ENCODE peak calls at places on chromosomes 12 and 14, in four cellular contexts. A, H, D and O are unnamed samples.

GRCh38 chr14:74618078-74618952 is 6.3 kb upstream of the LTBP2 start:
- DNase-seq in A (no peak), H (no peak), D (peak; percentile 90), O (no peak)

GRCh38 chr14:35825968-35826217 is 245 bp upstream of the BRMS1L start:
- DNase-seq in A (no peak), H (no peak), D (no peak), O (no peak)

GRCh38 chr12:98446716-98447115 is 68.7 kb upstream of the TMPO start:
- DNase-seq in A (no peak), H (no peak), D (no peak), O (no peak)

GRCh38 chr12:12194206-12194605 is 72.6 kb downstream of the LRP6 start:
- DNase-seq in A (no peak), H (no peak), D (peak; percentile 28), O (no peak)

GRCh38 chr14:104221636-104222375 is 83.4 kb downstream of the KIF26A start:
- DNase-seq in A (no peak), H (no peak), D (no peak), O (no peak)

GRCh38 chr12:4648099-4648498 is 752 bp downstream of the AKAP3 start:
- DNase-seq in A (no peak), H (no peak), D (no peak), O (no peak)

GRCh38 chr12:31362759-31363415 is 36.9 kb upstream of the SINHCAF start:
- DNase-seq in A (peak; percentile 46), H (no peak), D (peak; percentile 35), O (peak; percentile 79)

GRCh38 chr12:47408171-47408871 is 297.5 kb downstream of the RPAP3 start:
- DNase-seq in A (peak; percentile 40), H (no peak), D (peak; percentile 6), O (peak; percentile 18)

GRCh38 chr12:79818856-79819255 is 116.0 kb downstream of the PPP1R12A start:
- DNase-seq in A (no peak), H (no peak), D (no peak), O (no peak)

GRCh38 chr12:131619736-131620506 is 91.0 kb upstream of the SFSWAP start:
- DNase-seq in A (no peak), H (no peak), D (no peak), O (no peak)

GRCh38 chr12:82740129-82741000 is 53.7 kb downstream of the TMTC2 start:
- DNase-seq in A (no peak), H (no peak), D (no peak), O (peak; percentile 40)

GRCh38 chr14:103925316-103925715 is 2.9 kb upstream of the TDRD9 start:
- DNase-seq in A (no peak), H (no peak), D (no peak), O (no peak)

GRCh38 chr12:51334774-51335173 is 10.8 kb upstream of the BIN2 start:
- DNase-seq in A (no peak), H (no peak), D (no peak), O (no peak)

GRCh38 chr14:35826952-35827416 is 846 bp downstream of the BRMS1L start:
- DNase-seq in A (no peak), H (no peak), D (no peak), O (no peak)

GRCh38 chr12:27183342-27183741 is 60.7 kb upstream of the STK38L start:
- DNase-seq in A (no peak), H (no peak), D (no peak), O (no peak)

GRCh38 chr12:27866382-27867101 is 86.5 kb upstream of the MANSC4 start:
- DNase-seq in A (no peak), H (no peak), D (no peak), O (no peak)

GRCh38 chr12:92297932-92298681 is 152.5 kb upstream of the BTG1 start:
- DNase-seq in A (no peak), H (no peak), D (no peak), O (no peak)

GRCh38 chr14:55705651-55706340 is 125.8 kb downstream of the KTN1 start:
- DNase-seq in A (no peak), H (no peak), D (peak; percentile 6), O (no peak)

GRCh38 chr12:77102123-77102522 is 36.8 kb upstream of the E2F7 start:
- DNase-seq in A (no peak), H (no peak), D (no peak), O (no peak)

GRCh38 chr14:74879427-74880180 is 2.1 kb upstream of the DLST start:
- DNase-seq in A (no peak), H (no peak), D (peak; percentile 30), O (no peak)

GRCh38 chr12:80939231-80939950 is 1.7 kb upstream of the LIN7A start:
- DNase-seq in A (no peak), H (no peak), D (peak; percentile 21), O (no peak)

GRCh38 chr14:44446965-44447364 is 60.1 kb downstream of the FSCB start:
- DNase-seq in A (no peak), H (no peak), D (no peak), O (no peak)

GRCh38 chr12:87952850-87953249 is 76.4 kb downstream of the C12orf50 start:
- DNase-seq in A (no peak), H (no peak), D (no peak), O (no peak)

GRCh38 chr12:87952223-87952622 is 77.0 kb downstream of the C12orf50 start:
- DNase-seq in A (no peak), H (no peak), D (no peak), O (no peak)

GRCh38 chr12:87953257-87953860 is 75.8 kb downstream of the C12orf50 start:
- DNase-seq in A (no peak), H (no peak), D (peak; percentile 15), O (peak; percentile 30)
- TF ChIP-seq YY1 in A (no peak), H (no peak), D (no peak), O (no peak)

GRCh38 chr12:57452181-57452936 is 2.7 kb upstream of the INHBE start:
- DNase-seq in A (no peak), H (no peak), D (no peak), O (no peak)

GRCh38 chr12:57455374-57456144 is 452 bp downstream of the INHBE start:
- DNase-seq in A (no peak), H (no peak), D (no peak), O (no peak)

GRCh38 chr12:57454566-57455373 is at the start of gene INHBE:
- DNase-seq in A (no peak), H (peak; percentile 84), D (peak; percentile 92), O (no peak)

GRCh38 chr12:57452937-57453509 is 2.1 kb upstream of the INHBE start:
- DNase-seq in A (no peak), H (no peak), D (peak; percentile 73), O (peak; percentile 77)

DNA sequence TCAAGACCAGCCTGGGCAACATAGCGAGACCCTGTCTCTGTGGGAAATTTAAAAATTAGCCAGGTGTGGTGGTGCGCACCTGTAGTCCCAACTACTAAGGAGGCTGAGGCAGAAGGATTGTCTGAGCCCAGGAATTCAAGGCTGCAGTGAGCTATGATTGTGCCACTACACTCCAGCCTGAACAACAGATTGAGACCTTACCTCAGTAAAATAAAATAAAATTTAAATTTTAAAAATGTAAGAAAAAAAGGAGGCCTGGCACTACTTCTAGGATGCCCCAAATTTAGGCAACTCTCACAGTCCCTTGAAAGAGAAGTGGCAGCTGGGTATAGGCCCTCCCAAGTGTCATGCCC is 918 bp upstream of the INHBE start:
- DNase-seq in A (no peak), H (no peak), D (no peak), O (no peak)
- H3K4me1 ChIP-seq in A (peaks cover 11% of the 10 kb centered on the region), H (peaks cover 31% of the 10 kb centered on the region), D (peaks cover 91% of the 10 kb centered on the region), O (peaks cover 31% of the 10 kb centered on the region)

GRCh38 chr12:53217930-53218307 is 10.9 kb upstream of the ITGB7 start:
- DNase-seq in A (no peak), H (no peak), D (no peak), O (no peak)

GRCh38 chr12:53218551-53219114 is 11.6 kb upstream of the ITGB7 start:
- DNase-seq in A (no peak), H (no peak), D (no peak), O (no peak)

GRCh38 chr12:53215497-53215896 is 8.4 kb upstream of the ITGB7 start:
- DNase-seq in A (no peak), H (no peak), D (no peak), O (no peak)

GRCh38 chr12:53219116-53219955 is 12.3 kb upstream of the ITGB7 start:
- DNase-seq in A (no peak), H (no peak), D (no peak), O (no peak)

DNA sequence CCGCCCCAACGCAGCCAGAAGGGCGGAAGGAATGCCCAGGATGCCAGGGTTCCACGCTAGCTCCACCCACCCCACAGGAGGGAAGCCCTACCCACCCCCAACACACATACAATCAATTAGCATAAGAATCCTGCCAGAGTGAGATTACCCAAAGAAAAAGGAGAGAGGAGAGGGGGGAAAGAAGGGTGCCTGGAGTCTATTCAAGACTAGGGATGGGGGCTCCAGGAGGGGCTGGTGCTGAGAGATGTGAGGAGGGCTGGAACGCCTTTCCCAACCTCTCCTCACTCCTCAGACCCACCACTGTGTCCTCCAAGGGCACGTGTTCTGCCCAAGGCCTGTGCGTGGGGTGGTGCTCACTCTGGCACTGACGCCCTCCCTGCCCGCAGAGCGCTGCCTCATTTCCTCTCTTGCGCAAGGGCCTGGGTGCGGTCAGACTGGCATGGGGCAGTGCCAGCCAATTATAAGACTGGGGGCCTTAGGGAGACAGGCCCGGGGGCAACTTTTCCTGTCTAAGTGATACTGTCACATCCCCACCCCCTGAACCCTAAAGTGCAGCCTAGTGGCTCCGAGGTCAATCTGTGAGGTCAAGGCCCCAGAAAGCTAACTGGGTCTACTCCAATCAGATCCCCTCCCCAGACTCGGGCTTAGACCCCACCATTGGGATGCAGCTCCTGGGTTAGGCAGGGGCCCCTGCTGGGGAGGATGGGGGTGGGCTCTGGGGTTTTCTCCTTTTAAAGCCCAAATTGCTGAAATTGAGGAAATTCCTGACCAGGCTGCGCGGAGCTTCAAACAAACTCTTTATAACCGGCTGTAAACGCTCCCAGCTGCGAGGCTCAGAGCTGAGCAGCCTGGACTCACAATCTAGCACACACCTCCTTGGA is 10.2 kb upstream of the ITGB7 start:
- DNase-seq in A (no peak), H (no peak), D (no peak), O (peak; percentile 72)
- TF ChIP-seq SUZ12 in A (no peak), H (no peak), D (no peak), O (no peak)

GRCh38 chr12:114701553-114701952 is 17.6 kb upstream of the TBX3 start:
- DNase-seq in A (no peak), H (no peak), D (no peak), O (no peak)

GRCh38 chr12:114698566-114699163 is 14.7 kb upstream of the TBX3 start:
- DNase-seq in A (no peak), H (no peak), D (no peak), O (no peak)

GRCh38 chr12:114702462-114702861 is 18.5 kb upstream of the TBX3 start:
- DNase-seq in A (no peak), H (no peak), D (no peak), O (no peak)

GRCh38 chr12:114701104-114701414 is 17.1 kb upstream of the TBX3 start:
- DNase-seq in A (no peak), H (no peak), D (no peak), O (no peak)

DNA sequence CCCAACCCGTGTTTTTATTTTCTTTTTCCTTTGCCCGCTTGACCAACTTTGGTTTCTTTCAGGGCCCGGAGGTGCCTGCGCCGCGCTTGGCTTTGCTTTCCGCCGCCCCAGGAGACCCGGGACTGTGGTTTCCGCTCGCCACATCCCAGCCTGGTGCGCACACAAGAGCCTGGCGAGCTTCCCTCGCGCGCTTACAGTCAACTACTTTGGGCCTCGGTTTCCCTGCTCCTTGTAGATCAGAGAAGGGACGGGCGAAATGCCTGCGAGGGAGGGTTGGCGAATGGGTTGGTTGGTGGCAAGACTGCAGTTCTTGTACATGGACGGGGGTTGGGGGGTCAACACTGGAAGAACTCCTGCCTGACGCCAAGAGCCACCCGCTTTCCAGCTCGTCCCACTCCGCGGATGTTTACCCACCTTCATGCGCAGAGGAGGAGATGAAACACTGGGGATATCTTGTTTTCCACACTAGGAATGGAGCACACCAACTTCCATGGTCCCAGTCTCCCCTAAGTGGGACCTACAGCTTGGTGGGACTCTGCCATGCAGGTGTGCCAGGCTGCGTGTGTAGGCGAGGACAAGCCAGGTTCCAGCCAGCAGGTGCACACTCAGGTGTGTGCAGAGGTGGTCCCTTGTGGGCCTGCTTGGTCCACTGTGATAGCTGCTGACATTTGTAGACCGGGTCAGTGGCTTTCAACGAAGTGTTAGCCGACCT is 16.6 kb upstream of the TBX3 start:
- DNase-seq in A (no peak), H (no peak), D (no peak), O (no peak)
- TF ChIP-seq YY1 in A (no peak), H (no peak), D (no peak), O (no peak)